ENCODE peak calls at places on chromosomes 13 and 19, in seven cellular contexts. D, L, X, H, Y, C and P are unnamed samples. For H3K4me1 and H3K9me3, the result is how much of the 10 kb centered on the place peaks cover.

GRCh38 chr13:28640861-28641599 is 17.9 kb upstream of the POMP start:
- DNase-seq in L (no peak), D (no peak), H (no peak), X (no peak), C (no peak), Y (no peak), P (no peak)

GRCh38 chr19:47284324-47284899 is 9.7 kb downstream of the INAFM1 start:
- DNase-seq in L (peak), D (peak), X (no peak), C (no peak), Y (peak), H (peak), P (no peak)

GRCh38 chr13:61531383-61532065 is 115.9 kb upstream of the PCDH20 start:
- DNase-seq in D (no peak), Y (no peak), L (no peak), X (no peak), C (no peak), H (no peak), P (no peak)

GRCh38 chr19:34282611-34283519 is 28.5 kb downstream of the GARRE1 start:
- DNase-seq in C (no peak), H (no peak), X (no peak), D (no peak), L (no peak), Y (no peak), P (no peak)

GRCh38 chr19:13083627-13084026 is 19.0 kb downstream of the LYL1 start:
- DNase-seq in Y (no peak), H (no peak), D (no peak), C (no peak), X (no peak), L (no peak), P (no peak)

GRCh38 chr13:27542220-27542619 is 78.1 kb downstream of the LNX2 start:
- DNase-seq in H (no peak), X (no peak), Y (no peak), L (no peak), D (no peak), C (no peak), P (no peak)

GRCh38 chr13:40476175-40476958 is 190.1 kb downstream of the FOXO1 start:
- DNase-seq in X (no peak), C (no peak), H (no peak), L (no peak), Y (no peak), D (no peak), P (peak)

GRCh38 chr13:112702983-112703379 is 13.1 kb downstream of the ATP11A start:
- DNase-seq in C (no peak), D (peak), X (no peak), L (no peak), H (no peak), Y (no peak), P (no peak)

GRCh38 chr13:57627663-57628062 is 3.9 kb upstream of the PCDH17 start:
- DNase-seq in D (no peak), L (peak), C (no peak), Y (peak), X (no peak), H (no peak), P (no peak)

GRCh38 chr19:30785728-30786127 is 413.5 kb downstream of the ZNF536 start:
- DNase-seq in L (no peak), D (no peak), Y (no peak), X (no peak), C (no peak), H (no peak), P (no peak)

GRCh38 chr19:34254552-34255432 is at the start of gene GARRE1:
- DNase-seq in L (peak), X (peak), H (peak), D (no peak), Y (peak), C (peak), P (no peak)

GRCh38 chr19:42280761-42281174 is 11.7 kb downstream of the CIC start:
- DNase-seq in Y (no peak), D (peak), C (no peak), X (peak), H (no peak), L (peak), P (peak)

GRCh38 chr13:44848956-44849748 is 140.1 kb downstream of the NUFIP1 start:
- DNase-seq in H (no peak), C (no peak), Y (no peak), D (no peak), X (no peak), L (no peak), P (no peak)

GRCh38 chr13:113996081-113996911 is 22.4 kb upstream of the C13orf46 start:
- DNase-seq in C (no peak), X (peak), H (no peak), L (no peak), D (no peak), Y (no peak), P (no peak)

GRCh38 chr13:113848431-113849260 is 15.2 kb downstream of the GAS6 start:
- DNase-seq in Y (no peak), H (peak), C (peak), L (no peak), X (no peak), D (no peak), P (peak)

GRCh38 chr19:17872251-17873001 is 681 bp downstream of the SLC5A5 start:
- DNase-seq in D (no peak), X (no peak), C (no peak), L (no peak), H (no peak), Y (no peak), P (no peak)

GRCh38 chr19:2949939-2950285 is 5.1 kb upstream of the ZNF77 start:
- DNase-seq in D (peak), Y (peak), C (no peak), L (peak), X (no peak), H (peak), P (no peak)
- H3K27ac ChIP-seq in D (peak), Y (peak), C (peak), L (peak), X (peak), H (peak), P (peak)

GRCh38 chr19:10079031-10079453 is 7.1 kb upstream of the SHFL start:
- DNase-seq in L (no peak), D (no peak), C (peak), Y (no peak), X (no peak), H (peak), P (no peak)
- H3K4me1 ChIP-seq in L (under half), D (under half), C (under half), Y (under half), X (under half), H (under half), P (under half)

GRCh38 chr13:105346141-105346766 is 1189.2 kb downstream of the EFNB2 start:
- DNase-seq in C (no peak), H (peak), Y (no peak), X (no peak), L (peak), D (no peak), P (no peak)
- H3K9me3 ChIP-seq in C (under half), H (under half), Y (under half), X (under half), L (under half), D (under half), P (under half)

GRCh38 chr19:3346677-3347353 is 19.6 kb upstream of the NFIC start:
- DNase-seq in L (no peak), C (peak), Y (no peak), D (peak), H (no peak), X (peak), P (peak)
- H3K27ac ChIP-seq in L (no peak), C (peak), Y (no peak), D (peak), H (peak), X (peak), P (peak)

DNA sequence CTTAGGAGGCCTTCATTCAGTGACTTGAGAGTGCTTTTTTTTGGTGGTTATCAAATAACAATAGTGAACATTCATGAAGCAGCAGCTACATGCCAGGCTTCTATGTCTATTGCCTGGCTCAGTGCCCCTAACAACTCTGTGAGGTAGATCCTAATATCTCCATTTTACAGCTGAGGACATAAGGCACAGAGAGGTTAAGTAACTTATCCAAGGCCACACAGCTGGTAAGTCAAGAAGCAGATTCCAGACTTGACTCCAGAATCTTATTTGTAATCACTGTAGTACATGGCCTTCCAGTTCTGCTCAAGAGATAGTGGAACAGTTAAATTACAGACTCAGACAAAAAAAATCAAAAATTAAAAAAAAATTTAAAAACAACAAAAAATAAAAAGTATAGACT is 26.8 kb downstream of the CKM start:
- DNase-seq in L (no peak), Y (no peak), H (no peak), C (no peak), X (no peak), D (no peak), P (no peak)
- H3K4me1 ChIP-seq in L (under half), Y (under half), H (under half), C (under half), X (under half), D (under half), P (under half)

DNA sequence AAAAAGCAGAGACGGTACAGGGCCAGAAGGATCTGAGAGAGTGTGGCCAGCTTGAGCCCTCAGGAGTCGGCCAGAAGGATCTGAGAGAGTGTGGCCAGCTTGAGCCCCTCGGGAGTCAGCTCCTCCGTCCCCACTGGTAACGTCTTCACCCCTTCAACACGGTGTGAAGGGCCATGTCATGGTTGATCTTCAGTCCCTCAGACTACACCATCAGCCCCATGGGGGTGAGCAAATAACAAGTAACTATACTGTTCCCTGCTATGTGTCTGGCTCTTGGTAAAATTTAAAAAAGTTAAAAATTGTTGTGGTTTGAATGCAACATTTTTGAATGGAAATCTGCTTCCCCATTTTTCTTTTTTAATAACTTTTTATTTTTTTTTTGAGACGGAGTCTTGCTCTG is 1.6 kb upstream of the ZNF8 start:
- DNase-seq in L (no peak), X (no peak), Y (no peak), C (no peak), H (no peak), D (no peak), P (no peak)
- H3K9me3 ChIP-seq in L (under half), X (under half), Y (under half), C (under half), H (under half), D (under half), P (half or more)

DNA sequence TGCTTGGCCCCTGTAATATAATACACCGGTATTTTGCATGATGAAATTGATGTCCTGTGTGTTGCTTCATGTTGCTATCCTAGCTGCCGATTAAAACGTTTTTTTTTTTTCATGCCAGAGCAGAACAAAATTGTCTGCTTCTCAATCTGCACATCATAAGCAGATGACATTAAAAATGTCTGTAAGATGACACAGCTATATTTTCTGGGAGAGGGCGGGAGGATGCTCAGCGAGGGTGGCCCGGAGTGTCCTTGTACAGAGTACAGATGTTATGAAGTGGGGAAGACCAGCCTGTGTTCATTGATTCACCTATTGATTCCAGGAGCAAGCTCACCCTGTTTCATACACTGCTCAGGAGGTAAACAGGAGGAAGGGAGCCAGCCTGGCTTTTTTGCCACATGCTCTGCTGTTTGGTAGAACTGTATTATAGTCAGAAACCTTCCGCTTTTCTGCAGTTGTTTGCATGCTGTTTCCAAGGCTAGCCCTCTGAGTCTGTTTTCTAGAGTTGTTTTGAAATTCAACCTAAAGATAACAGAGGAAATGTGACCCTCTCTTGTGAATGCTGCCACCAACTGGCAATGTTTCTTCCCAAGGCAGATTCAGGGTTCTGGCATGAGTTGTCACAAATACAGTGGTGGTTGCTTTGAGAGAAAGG is 4.7 kb upstream of the IRS2 start:
- DNase-seq in Y (peak), L (peak), D (no peak), H (peak), C (no peak), X (no peak), P (no peak)
- H3K27ac ChIP-seq in Y (no peak), L (no peak), D (no peak), H (no peak), C (peak), X (no peak), P (no peak)

GRCh38 chr13:99436686-99437416 is 64.4 kb upstream of the TM9SF2 start:
- DNase-seq in X (peak), C (peak), H (peak), L (peak), Y (peak), D (peak), P (peak)
- H3K4me1 ChIP-seq in X (under half), C (under half), H (under half), L (under half), Y (under half), D (under half), P (under half)

GRCh38 chr13:52061587-52061986 is 37.1 kb downstream of the UTP14C start:
- DNase-seq in L (no peak), C (no peak), H (no peak), X (no peak), Y (no peak), D (no peak), P (no peak)

GRCh38 chr13:52070929-52071523 is 46.5 kb downstream of the UTP14C start:
- DNase-seq in Y (peak), L (peak), C (no peak), H (peak), D (no peak), X (no peak), P (no peak)

GRCh38 chr13:52067237-52067636 is 42.7 kb downstream of the UTP14C start:
- DNase-seq in Y (peak), X (no peak), L (no peak), C (no peak), H (no peak), D (no peak), P (no peak)
- H3K9me3 ChIP-seq in Y (under half), X (under half), L (under half), C (under half), H (under half), D (under half), P (under half)